ENCODE peak calls at places on chromosomes 16 and 17, in seven cellular contexts. I is body of pancreas, O is left lung, G is A549, B is IMR-90, V is upper lobe of right lung, D is tibial artery. Z is an unnamed sample.

GRCh38 chr17:35849469-35850348 is 19.0 kb downstream of the HEATR9 start:
- DNase-seq in I (peak; percentile 55), O (no peak), G (peak; percentile 67), B (peak; percentile 67), V (no peak), D (no peak), Z (peak; percentile 82)

GRCh38 chr17:11935734-11936406 is 61.4 kb downstream of the ZNF18 start:
- DNase-seq in I (peak; percentile 15), O (no peak), G (no peak), B (peak; percentile 33), V (no peak), D (no peak), Z (peak; percentile 71)

GRCh38 chr17:66900126-66901010 is 64.1 kb upstream of the CACNG4 start:
- DNase-seq in I (no peak), O (no peak), G (peak; percentile 32), B (peak; percentile 55), V (peak; percentile 6), D (no peak), Z (no peak)

GRCh38 chr17:49361129-49361901 is 735 bp downstream of the ZNF652 start:
- DNase-seq in I (peak; percentile 48), O (peak; percentile 86), G (peak; percentile 59), B (no peak), V (peak; percentile 77), D (peak; percentile 68), Z (peak; percentile 43)

GRCh38 chr17:1222321-1222720 is 42.5 kb upstream of the ABR start:
- DNase-seq in I (no peak), O (no peak), G (no peak), B (no peak), V (no peak), D (no peak), Z (no peak)

GRCh38 chr17:75237100-75238014 is 24.0 kb downstream of the GGA3 start:
- DNase-seq in I (no peak), O (no peak), G (no peak), B (no peak), V (no peak), D (no peak), Z (no peak)

GRCh38 chr17:80007939-80008338 is 27.7 kb downstream of the TBC1D16 start:
- DNase-seq in I (no peak), O (peak; percentile 37), G (no peak), B (no peak), V (no peak), D (no peak), Z (no peak)

GRCh38 chr17:41734139-41734948 is at the start of gene HAP1:
- DNase-seq in I (peak; percentile 13), O (peak; percentile 83), G (peak; percentile 84), B (peak; percentile 8), V (peak; percentile 73), D (no peak), Z (peak; percentile 43)

GRCh38 chr16:86567701-86568571 is 1.3 kb downstream of the FOXC2 start:
- DNase-seq in I (no peak), O (peak; percentile 76), G (no peak), B (peak; percentile 39), V (no peak), D (peak; percentile 71), Z (peak; percentile 26)

GRCh38 chr17:53736516-53737274 is 86.0 kb upstream of the KIF2B start:
- DNase-seq in I (no peak), O (no peak), G (no peak), B (no peak), V (no peak), D (no peak), Z (no peak)

GRCh38 chr16:88597856-88598491 is 27.8 kb downstream of the ZC3H18 start:
- DNase-seq in I (no peak), O (peak; percentile 67), G (no peak), B (no peak), V (no peak), D (no peak), Z (no peak)

GRCh38 chr17:27905524-27906237 is 12.5 kb upstream of the LYRM9 start:
- DNase-seq in I (no peak), O (no peak), G (no peak), B (no peak), V (no peak), D (no peak), Z (no peak)

GRCh38 chr17:13953871-13954270 is 115.4 kb upstream of the COX10 start:
- DNase-seq in I (no peak), O (no peak), G (no peak), B (peak; percentile 50), V (no peak), D (no peak), Z (no peak)

GRCh38 chr17:81434681-81435417 is 39.6 kb downstream of the BAHCC1 start:
- DNase-seq in I (no peak), O (no peak), G (no peak), B (no peak), V (no peak), D (no peak), Z (no peak)
- H3K27ac ChIP-seq in I (no peak overlapping the region), O (no peak overlapping the region), G (peak overlapping the region; percentile 72), B (no peak overlapping the region), V (peak overlapping the region; percentile 70), D (no peak overlapping the region), Z (no peak overlapping the region)

GRCh38 chr17:29346462-29346861 is 43.7 kb upstream of the TAOK1 start:
- DNase-seq in I (no peak), O (no peak), G (no peak), B (no peak), V (no peak), D (no peak), Z (no peak)
- H3K4me3 ChIP-seq in I (no peak overlapping the region), O (no peak overlapping the region), G (no peak overlapping the region), B (no peak overlapping the region), V (no peak overlapping the region), D (no peak overlapping the region), Z (no peak overlapping the region)

GRCh38 chr16:12228079-12228606 is 251.6 kb downstream of the SNX29 start:
- DNase-seq in I (no peak), O (no peak), G (no peak), B (no peak), V (no peak), D (no peak), Z (no peak)
- H3K4me1 ChIP-seq in I (no peaks in the 10 kb centered on the region), O (no peaks in the 10 kb centered on the region), G (peaks cover 30% of the 10 kb centered on the region), B (peaks cover 37% of the 10 kb centered on the region), V (no peaks in the 10 kb centered on the region), D (no peaks in the 10 kb centered on the region), Z (peaks cover 18% of the 10 kb centered on the region)

GRCh38 chr16:3503513-3503912 is 2.7 kb downstream of the CLUAP1 start:
- DNase-seq in I (no peak), O (no peak), G (no peak), B (no peak), V (peak; percentile 37), D (peak; percentile 25), Z (no peak)
- H3K27ac ChIP-seq in I (no peak overlapping the region), O (no peak overlapping the region), G (no peak overlapping the region), B (no peak overlapping the region), V (no peak overlapping the region), D (no peak overlapping the region), Z (no peak overlapping the region)

GRCh38 chr16:4388275-4389021 is 16.8 kb downstream of the VASN start:
- DNase-seq in I (no peak), O (no peak), G (no peak), B (no peak), V (no peak), D (peak; percentile 96), Z (no peak)

GRCh38 chr16:4385789-4386451 is 14.3 kb downstream of the VASN start:
- DNase-seq in I (no peak), O (no peak), G (no peak), B (no peak), V (no peak), D (peak; percentile 82), Z (no peak)

GRCh38 chr16:4387769-4388168 is 16.1 kb downstream of the VASN start:
- DNase-seq in I (no peak), O (no peak), G (no peak), B (no peak), V (no peak), D (peak; percentile 73), Z (no peak)

GRCh38 chr16:4386452-4386813 is 14.8 kb downstream of the VASN start:
- DNase-seq in I (no peak), O (no peak), G (no peak), B (no peak), V (no peak), D (peak; percentile 90), Z (no peak)

DNA sequence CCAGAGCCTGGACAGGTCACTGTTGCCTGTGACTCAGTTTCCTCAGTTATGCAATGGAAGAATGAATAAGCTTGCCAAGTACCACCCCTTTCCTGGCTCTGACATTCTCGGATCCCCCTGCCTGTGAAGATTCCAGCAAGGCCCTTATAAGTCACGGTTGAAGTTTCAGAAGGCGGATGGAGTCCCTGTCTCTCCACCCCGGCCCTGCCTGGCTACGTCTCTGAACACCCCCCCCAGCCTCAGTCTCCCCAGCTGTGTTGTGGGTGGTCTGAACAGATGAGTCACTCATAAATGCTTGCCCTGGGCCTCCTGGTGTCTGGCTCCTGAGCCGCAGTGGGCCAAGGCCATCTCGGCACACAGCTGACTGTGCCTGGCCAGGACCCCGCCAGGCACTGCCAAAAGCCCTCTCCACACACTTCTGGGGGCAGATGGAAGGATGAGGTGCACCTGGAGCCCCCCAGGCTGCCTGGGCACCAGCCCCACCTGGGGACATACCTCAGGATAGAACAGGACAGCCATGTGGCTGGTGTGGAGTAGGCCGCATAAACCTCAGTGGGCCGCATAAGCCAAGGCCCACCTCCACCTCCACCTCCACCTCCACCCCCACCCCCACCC is 15.4 kb downstream of the VASN start:
- DNase-seq in I (no peak), O (no peak), G (no peak), B (no peak), V (no peak), D (peak; percentile 77), Z (no peak)
- H3K4me3 ChIP-seq in I (no peak overlapping the region), O (no peak overlapping the region), G (no peak overlapping the region), B (no peak overlapping the region), V (no peak overlapping the region), D (no peak overlapping the region), Z (no peak overlapping the region)

GRCh38 chr16:67544844-67545664 is 16.4 kb downstream of the RIPOR1 start:
- DNase-seq in I (no peak), O (no peak), G (no peak), B (no peak), V (peak; percentile 60), D (no peak), Z (no peak)

GRCh38 chr16:67543036-67543435 is 14.4 kb downstream of the RIPOR1 start:
- DNase-seq in I (no peak), O (no peak), G (no peak), B (no peak), V (peak; percentile 53), D (peak; percentile 63), Z (no peak)

GRCh38 chr16:67543582-67543981 is 15.0 kb downstream of the RIPOR1 start:
- DNase-seq in I (no peak), O (no peak), G (no peak), B (no peak), V (no peak), D (no peak), Z (no peak)

GRCh38 chr16:67545665-67546024 is 16.7 kb upstream of the CTCF start:
- DNase-seq in I (no peak), O (no peak), G (no peak), B (no peak), V (no peak), D (no peak), Z (no peak)

GRCh38 chr16:67544329-67544841 is 15.8 kb downstream of the RIPOR1 start:
- DNase-seq in I (no peak), O (no peak), G (no peak), B (no peak), V (peak; percentile 54), D (no peak), Z (no peak)
- H3K4me1 ChIP-seq in I (peaks cover 42% of the 10 kb centered on the region), O (peaks cover 4% of the 10 kb centered on the region), G (peaks cover 9% of the 10 kb centered on the region), B (no peaks in the 10 kb centered on the region), V (peaks cover 37% of the 10 kb centered on the region), D (no peaks in the 10 kb centered on the region), Z (no peaks in the 10 kb centered on the region)

GRCh38 chr17:10224592-10225195 is 26.3 kb upstream of the GAS7 start:
- DNase-seq in I (no peak), O (no peak), G (no peak), B (no peak), V (no peak), D (no peak), Z (no peak)
- H3K27ac ChIP-seq in I (no peak overlapping the region), O (no peak overlapping the region), G (no peak overlapping the region), B (no peak overlapping the region), V (no peak overlapping the region), D (no peak overlapping the region), Z (no peak overlapping the region)